ENCODE peak calls at places on chromosomes 16 and 17, in five cellular contexts. E, O, Z, B and Q are unnamed samples.

GRCh38 chr17:39276113-39276512 is 50.4 kb upstream of the STAC2 start:
- DNase-seq in E (no peak), O (no peak), Z (no peak), B (no peak), Q (no peak)

GRCh38 chr17:48131216-48131824 is 23.8 kb downstream of the SNX11 start:
- DNase-seq in E (peak; percentile 68), O (peak; percentile 59), Z (peak; percentile 80), B (peak; percentile 32), Q (no peak)

GRCh38 chr17:45302649-45303173 is 14.1 kb downstream of the MAP3K14 start:
- DNase-seq in E (no peak), O (no peak), Z (peak; percentile 86), B (peak; percentile 72), Q (no peak)

GRCh38 chr17:72119963-72120877 is 600 bp upstream of the SOX9 start:
- DNase-seq in E (peak; percentile 66), O (peak; percentile 59), Z (peak; percentile 76), B (peak; percentile 69), Q (peak; percentile 33)

GRCh38 chr17:50371526-50371925 is 1.5 kb downstream of the MRPL27 start:
- DNase-seq in E (no peak), O (no peak), Z (no peak), B (no peak), Q (no peak)

GRCh38 chr17:74678541-74678940 is 34.2 kb downstream of the CD300LF start:
- DNase-seq in E (no peak), O (no peak), Z (no peak), B (no peak), Q (no peak)

GRCh38 chr16:50451951-50452508 is 83.2 kb upstream of the BRD7 start:
- DNase-seq in E (no peak), O (no peak), Z (no peak), B (no peak), Q (no peak)

GRCh38 chr17:3695129-3695722 is 729 bp downstream of the P2RX5 start:
- DNase-seq in E (no peak), O (no peak), Z (no peak), B (peak; percentile 68), Q (peak; percentile 86)

GRCh38 chr16:84295203-84295850 is 649 bp downstream of the WFDC1 start:
- DNase-seq in E (no peak), O (no peak), Z (no peak), B (no peak), Q (no peak)

GRCh38 chr16:86975445-86975844 is 341.7 kb downstream of the C16orf95 start:
- DNase-seq in E (peak; percentile 45), O (no peak), Z (peak; percentile 94), B (no peak), Q (no peak)

GRCh38 chr16:68227183-68227793 is 8.6 kb downstream of the ESRP2 start:
- DNase-seq in E (no peak), O (no peak), Z (no peak), B (no peak), Q (no peak)

GRCh38 chr16:67537270-67537635 is 8.6 kb downstream of the RIPOR1 start:
- DNase-seq in E (peak; percentile 68), O (no peak), Z (peak; percentile 71), B (peak; percentile 83), Q (peak; percentile 83)

GRCh38 chr16:11049396-11050059 is 105.2 kb downstream of the CLEC16A start:
- DNase-seq in E (no peak), O (no peak), Z (no peak), B (no peak), Q (no peak)

GRCh38 chr17:74072340-74072739 is 131.1 kb upstream of the RPL38 start:
- DNase-seq in E (no peak), O (no peak), Z (no peak), B (no peak), Q (no peak)

GRCh38 chr17:74532115-74532514 is 840 bp upstream of the CD300LB start:
- DNase-seq in E (no peak), O (no peak), Z (no peak), B (peak; percentile 69), Q (no peak)

GRCh38 chr17:62718420-62718819 is 89.7 kb downstream of the MARCHF10 start:
- DNase-seq in E (no peak), O (no peak), Z (peak; percentile 71), B (no peak), Q (no peak)